ENCODE peak calls at places on chromosomes 1 and 21, in nine cellular contexts. Q is right lobe of liver, E is breast epithelium, K is A549, C is HCT116, J is suprapubic skin, F is stomach, V is transverse colon, W is NB4. H is an unnamed sample.

GRCh38 chr1:79398501-79398900 is 392.0 kb upstream of the ADGRL4 start:
- DNase-seq in Q (no peak), E (no peak), K (no peak), C (no peak), J (no peak), F (no peak), V (no peak), W (no peak), H (no peak)

GRCh38 chr1:201213106-201213770 is 22.6 kb downstream of the IGFN1 start:
- DNase-seq in Q (no peak), E (no peak), K (no peak), C (no peak), J (peak; percentile 55), F (no peak), V (no peak), W (no peak), H (no peak)

GRCh38 chr1:58331156-58331555 is 215.4 kb downstream of the OMA1 start:
- DNase-seq in Q (no peak), E (no peak), K (no peak), C (no peak), J (no peak), F (no peak), V (no peak), W (no peak), H (no peak)

GRCh38 chr1:231918239-231919015 is 291.8 kb downstream of the DISC1 start:
- DNase-seq in Q (no peak), E (no peak), K (no peak), C (no peak), J (no peak), F (no peak), V (peak; percentile 16), W (no peak), H (no peak)

GRCh38 chr1:210364479-210364878 is 35.8 kb downstream of the HHAT start:
- DNase-seq in Q (no peak), E (no peak), K (no peak), C (no peak), J (no peak), F (no peak), V (no peak), W (no peak), H (no peak)

GRCh38 chr1:93705897-93706500 is 24.4 kb upstream of the BCAR3 start:
- DNase-seq in Q (no peak), E (no peak), K (no peak), C (no peak), J (no peak), F (no peak), V (no peak), W (peak; percentile 23), H (no peak)

GRCh38 chr1:26391450-26391849 is 18.9 kb upstream of the ZNF683 start:
- DNase-seq in Q (no peak), E (no peak), K (peak; percentile 68), C (peak; percentile 64), J (no peak), F (no peak), V (no peak), W (peak; percentile 74), H (no peak)

GRCh38 chr1:116284819-116285390 is 88.1 kb upstream of the ATP1A1 start:
- DNase-seq in Q (no peak), E (no peak), K (no peak), C (no peak), J (no peak), F (no peak), V (no peak), W (no peak), H (peak; percentile 64)

GRCh38 chr21:34034369-34035014 is 38.9 kb upstream of the MRPS6 start:
- DNase-seq in Q (no peak), E (no peak), K (no peak), C (no peak), J (no peak), F (no peak), V (no peak), W (no peak), H (no peak)

GRCh38 chr1:184469391-184469790 is 82.6 kb downstream of the C1orf21 start:
- DNase-seq in Q (no peak), E (no peak), K (no peak), C (no peak), J (no peak), F (no peak), V (no peak), W (no peak), H (no peak)

GRCh38 chr1:118271883-118272282 is 86.9 kb upstream of the SPAG17 start:
- DNase-seq in Q (no peak), E (no peak), K (no peak), C (no peak), J (no peak), F (no peak), V (no peak), W (no peak), H (no peak)

GRCh38 chr1:107139833-107140702 is 771 bp upstream of the NTNG1 start:
- DNase-seq in Q (no peak), E (no peak), K (no peak), C (no peak), J (peak; percentile 77), F (no peak), V (peak; percentile 8), W (peak; percentile 6), H (peak; percentile 17)

GRCh38 chr21:31618696-31619430 is 40.6 kb upstream of the SOD1 start:
- DNase-seq in Q (no peak), E (no peak), K (no peak), C (no peak), J (no peak), F (no peak), V (no peak), W (peak; percentile 33), H (no peak)

GRCh38 chr1:116918714-116919357 is 9.1 kb downstream of the PTGFRN start:
- DNase-seq in Q (no peak), E (no peak), K (no peak), C (no peak), J (no peak), F (no peak), V (no peak), W (no peak), H (no peak)

GRCh38 chr1:15028117-15028516 is 125.4 kb upstream of the TMEM51 start:
- DNase-seq in Q (no peak), E (no peak), K (no peak), C (no peak), J (peak; percentile 86), F (no peak), V (no peak), W (no peak), H (peak; percentile 70)

GRCh38 chr1:20192364-20192763 is 6.0 kb upstream of the PLA2G2C start:
- DNase-seq in Q (no peak), E (no peak), K (no peak), C (no peak), J (no peak), F (no peak), V (no peak), W (no peak), H (no peak)

GRCh38 chr1:184191181-184191601 is 139.7 kb downstream of the TSEN15 start:
- DNase-seq in Q (no peak), E (no peak), K (no peak), C (no peak), J (no peak), F (no peak), V (peak; percentile 32), W (no peak), H (peak; percentile 69)

GRCh38 chr1:21293537-21294265 is 3.4 kb upstream of the ECE1 start:
- DNase-seq in Q (no peak), E (no peak), K (no peak), C (no peak), J (no peak), F (no peak), V (no peak), W (no peak), H (no peak)

GRCh38 chr1:2974701-2975301 is 46.5 kb upstream of the ACTRT2 start:
- DNase-seq in Q (no peak), E (no peak), K (no peak), C (no peak), J (peak; percentile 67), F (peak; percentile 22), V (no peak), W (no peak), H (no peak)

GRCh38 chr1:88404582-88404981 is 279.5 kb upstream of the PKN2 start:
- DNase-seq in Q (no peak), E (no peak), K (no peak), C (no peak), J (no peak), F (no peak), V (no peak), W (no peak), H (no peak)

GRCh38 chr1:153612755-153613331 is at the start of gene S100A16:
- DNase-seq in Q (peak; percentile 89), E (peak; percentile 82), K (peak; percentile 92), C (peak; percentile 56), J (peak; percentile 90), F (peak; percentile 89), V (peak; percentile 91), W (no peak), H (peak; percentile 76)
- TF ChIP-seq POLR2A in Q (peak; percentile 86), E (peak; percentile 52), K (peak; percentile 70), C (no peak), J (peak; percentile 59), F (no peak), V (peak; percentile 97), W (no peak), H (peak; percentile 42)

GRCh38 chr1:30718636-30719405 is 4.6 kb downstream of the MATN1 start:
- DNase-seq in Q (peak; percentile 89), E (peak; percentile 79), K (peak; percentile 66), C (peak; percentile 91), J (peak; percentile 91), F (peak; percentile 81), V (peak; percentile 85), W (peak; percentile 94), H (peak; percentile 98)
- TF ChIP-seq POLR2A in Q (peak; percentile 87), E (peak; percentile 86), K (peak; percentile 82), C (peak; percentile 65), J (peak; percentile 78), F (no peak), V (peak; percentile 93), W (peak; percentile 89), H (peak; percentile 73)

DNA sequence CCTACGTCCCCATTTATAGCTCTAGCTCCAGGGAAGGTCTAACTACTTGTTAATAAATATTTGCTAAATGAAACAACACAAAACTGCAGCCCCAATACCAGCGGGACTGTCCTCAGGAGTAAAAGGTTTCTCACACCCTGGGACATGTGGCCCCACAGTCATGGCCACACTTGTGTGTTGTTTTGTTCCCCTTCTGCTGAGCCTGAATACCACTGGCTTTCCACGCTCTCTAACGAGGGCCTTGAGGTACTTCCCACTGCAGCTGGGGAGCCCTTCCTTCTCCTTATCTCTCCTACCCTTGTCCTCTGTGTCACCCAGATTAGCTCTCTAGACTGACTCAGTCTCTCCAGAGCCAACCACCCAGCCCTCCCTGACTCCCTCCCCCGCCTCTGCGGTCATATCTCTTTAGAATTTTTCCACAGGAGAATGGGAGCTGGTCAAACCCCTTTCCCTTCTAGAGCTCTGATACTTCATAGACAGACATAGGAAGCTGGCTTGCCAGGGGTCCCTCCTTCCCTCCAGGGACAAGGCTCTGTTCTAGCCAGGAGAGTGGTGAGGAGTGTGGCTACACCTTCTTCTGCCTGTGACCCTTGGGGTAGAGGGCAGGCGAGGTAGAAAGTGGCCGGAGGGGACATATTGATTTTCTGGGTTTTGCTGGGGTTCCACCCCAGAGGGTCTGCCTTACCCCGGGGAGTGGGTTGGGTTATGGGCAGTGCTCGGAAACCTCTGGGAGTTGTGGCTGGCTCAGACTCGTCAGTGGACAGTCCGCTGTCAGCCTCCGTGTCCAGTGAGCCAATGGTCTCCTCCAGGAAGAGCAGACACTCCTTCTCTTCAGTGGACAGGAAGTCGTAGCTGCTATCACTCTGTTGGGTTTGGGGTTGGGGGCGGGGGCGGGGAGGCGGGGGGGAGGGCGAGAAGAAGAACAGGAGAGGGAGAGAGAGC is 8.1 kb downstream of the C1orf116 start:
- DNase-seq in Q (no peak), E (no peak), K (no peak), C (no peak), J (no peak), F (peak; percentile 77), V (no peak), W (peak; percentile 85), H (no peak)
- TF ChIP-seq POLR2A in Q (no peak), E (no peak), K (no peak), C (no peak), J (no peak), F (no peak), V (no peak), W (no peak), H (no peak)

GRCh38 chr1:154955718-154956513 is at the start of gene PBXIP1:
- DNase-seq in Q (peak; percentile 59), E (no peak), K (peak; percentile 99), C (peak; percentile 80), J (peak; percentile 87), F (peak; percentile 83), V (peak; percentile 86), W (peak; percentile 90), H (peak; percentile 89)
- TF ChIP-seq POLR2A in Q (peak; percentile 15), E (no peak), K (no peak), C (peak; percentile 30), J (peak; percentile 28), F (no peak), V (peak; percentile 61), W (peak; percentile 47), H (peak; percentile 47)